ENCODE peak calls at places on chromosome 10, in ten cellular contexts. E is kidney epithelial cell; I is right atrium auricular region; V is AG09309; N is cardiac muscle cell; Y is stomach; H is foreskin fibroblast; D is GM13977; P is activated CD8-positive, alpha-beta T cell treated with anti-CD3 and anti-CD28 coated beads for 36 hours; G is left lung. S is an unnamed sample.

GRCh38 chr10:133474833-133475734 is 21.3 kb downstream of the SCART1 start:
- DNase-seq in P (peak; percentile 54), N (no peak), V (no peak), Y (no peak), G (peak; percentile 18), E (no peak), H (no peak), I (peak; percentile 40), D (peak; percentile 16), S (no peak)

GRCh38 chr10:92690211-92691041 is 671 bp downstream of the HHEX start:
- DNase-seq in P (peak; percentile 80), D (peak; percentile 53), V (no peak), I (no peak), H (peak; percentile 64), E (no peak), Y (peak; percentile 67), G (peak; percentile 97), N (peak; percentile 74), S (no peak)

GRCh38 chr10:32072025-32072787 is 16.0 kb upstream of the KIF5B start:
- DNase-seq in E (no peak), Y (no peak), V (no peak), D (no peak), G (no peak), N (no peak), P (no peak), I (no peak), H (no peak), S (no peak)

GRCh38 chr10:101066890-101067355 is 5.1 kb downstream of the KAZALD1 start:
- DNase-seq in P (no peak), G (no peak), E (no peak), V (no peak), H (no peak), I (no peak), Y (peak; percentile 42), N (no peak), D (no peak), S (no peak)

GRCh38 chr10:102465466-102465865 is 14.1 kb upstream of the C10orf95 start:
- DNase-seq in N (no peak), V (no peak), D (no peak), Y (no peak), P (no peak), G (no peak), I (no peak), H (no peak), E (no peak), S (no peak)

GRCh38 chr10:48470115-48470892 is 134.6 kb downstream of the ARHGAP22 start:
- DNase-seq in V (no peak), H (no peak), I (no peak), Y (peak; percentile 18), N (peak; percentile 52), D (no peak), P (no peak), E (no peak), G (no peak), S (no peak)

GRCh38 chr10:117603726-117604125 is 61.2 kb downstream of the EMX2 start:
- DNase-seq in V (no peak), D (no peak), H (no peak), N (no peak), I (no peak), G (no peak), Y (no peak), P (no peak), E (no peak), S (no peak)

GRCh38 chr10:120432209-120432608 is 24.8 kb upstream of the PLPP4 start:
- DNase-seq in E (no peak), P (no peak), V (no peak), I (no peak), D (no peak), G (no peak), N (no peak), H (no peak), Y (no peak), S (no peak)

GRCh38 chr10:47050618-47051455 is 139.6 kb downstream of the PTPN20 start:
- DNase-seq in Y (peak; percentile 21), H (no peak), D (no peak), P (no peak), E (no peak), I (no peak), V (no peak), G (no peak), N (peak; percentile 29), S (no peak)

GRCh38 chr10:48478980-48479811 is 125.7 kb downstream of the ARHGAP22 start:
- DNase-seq in N (no peak), H (no peak), Y (peak; percentile 18), I (peak; percentile 46), D (no peak), V (no peak), P (no peak), E (no peak), G (no peak), S (no peak)

GRCh38 chr10:8588135-8588534 is 533.6 kb downstream of the GATA3 start:
- DNase-seq in H (no peak), D (no peak), V (no peak), E (no peak), Y (no peak), I (no peak), G (no peak), P (no peak), N (no peak), S (no peak)

GRCh38 chr10:45044290-45044689 is 43.6 kb downstream of the ZNF22 start:
- DNase-seq in G (no peak), I (no peak), D (no peak), Y (no peak), V (no peak), N (no peak), E (no peak), H (no peak), P (no peak), S (no peak)

GRCh38 chr10:66294538-66294937 is 631.3 kb upstream of the LRRTM3 start:
- DNase-seq in Y (no peak), E (no peak), N (no peak), I (no peak), H (no peak), G (no peak), V (no peak), P (no peak), D (no peak), S (no peak)

GRCh38 chr10:78977761-78978305 is 90.9 kb upstream of the ZMIZ1 start:
- DNase-seq in G (peak; percentile 67), E (peak; percentile 70), N (peak; percentile 88), H (peak; percentile 94), D (no peak), V (peak; percentile 85), Y (no peak), P (peak; percentile 25), I (peak; percentile 82), S (no peak)

GRCh38 chr10:7185367-7185690 is 225.5 kb downstream of the SFMBT2 start:
- DNase-seq in H (no peak), E (no peak), Y (no peak), G (no peak), I (no peak), V (no peak), P (no peak), D (no peak), N (no peak), S (no peak)

GRCh38 chr10:97353945-97354344 is 19.4 kb upstream of the FRAT2 start:
- DNase-seq in H (no peak), I (no peak), G (peak; percentile 79), D (no peak), N (no peak), P (no peak), V (no peak), E (no peak), Y (no peak), S (no peak)

DNA sequence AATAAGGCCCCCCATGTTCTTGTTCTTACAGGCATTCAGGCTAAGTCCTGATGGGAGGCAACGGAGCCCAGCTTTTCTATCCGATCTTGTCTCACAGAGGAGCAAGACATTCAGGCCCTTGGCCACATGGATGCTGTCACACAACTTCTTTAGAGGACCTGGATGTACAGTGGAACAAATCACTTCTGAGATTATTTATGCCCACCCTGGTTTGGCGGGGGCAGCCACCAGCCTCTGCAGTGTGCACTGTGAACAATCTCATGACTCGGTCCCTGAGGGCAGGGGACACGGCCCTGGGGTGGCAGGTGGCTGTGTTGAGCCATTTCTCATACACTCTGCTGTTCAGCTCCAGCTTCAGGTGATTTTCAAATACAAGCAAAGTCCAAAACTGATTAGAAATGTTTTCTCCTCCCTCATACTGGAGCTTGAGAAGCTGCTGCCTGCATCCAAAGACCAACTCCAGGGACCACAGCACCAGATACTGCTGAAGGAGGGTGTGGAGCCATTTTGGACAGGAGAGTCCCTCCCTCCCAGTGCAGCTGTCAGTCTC is 441.3 kb downstream of the GRID1 start:
- DNase-seq in H (no peak), I (no peak), Y (no peak), N (no peak), E (no peak), G (no peak), P (no peak), V (no peak), D (no peak), S (no peak)
- TF ChIP-seq CTCF in H (no peak), I (no peak), Y (no peak), N (no peak), E (no peak), G (no peak), P (no peak), V (no peak), D (no peak), S (no peak)

DNA sequence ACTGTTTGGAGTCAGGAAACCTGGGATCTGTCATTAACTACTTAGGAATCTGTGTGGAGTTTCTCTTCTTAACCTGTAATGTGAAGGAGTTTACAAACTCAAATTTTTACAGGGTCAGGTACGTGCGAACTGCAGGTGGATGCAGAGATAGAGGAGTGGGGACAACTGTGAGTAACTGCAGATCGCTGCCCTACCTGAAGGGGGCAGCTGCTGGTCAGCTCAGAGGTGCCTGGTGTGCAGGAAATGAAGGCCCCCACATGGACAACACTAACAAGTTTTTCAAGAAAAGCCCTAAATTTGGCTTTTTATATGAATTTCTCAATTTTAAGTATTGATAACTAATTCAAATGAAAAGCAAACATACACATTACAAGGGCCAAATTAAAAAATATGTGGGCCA is 380.0 kb downstream of the REEP3 start:
- DNase-seq in H (no peak), E (no peak), P (no peak), D (no peak), G (no peak), V (no peak), Y (no peak), N (no peak), I (no peak), S (no peak)
- TF ChIP-seq CTCF in H (no peak), E (no peak), P (peak; percentile 48), D (peak; percentile 54), G (peak; percentile 14), V (peak; percentile 19), Y (no peak), N (peak; percentile 35), I (no peak), S (peak; percentile 30)

GRCh38 chr10:1870491-1870890 is 133.2 kb upstream of the ADARB2 start:
- DNase-seq in I (no peak), V (no peak), G (no peak), H (no peak), Y (no peak), P (no peak), D (no peak), E (no peak), N (no peak), S (no peak)
- TF ChIP-seq CTCF in I (no peak), V (no peak), G (no peak), H (no peak), Y (no peak), P (no peak), D (no peak), E (no peak), N (no peak), S (no peak)

DNA sequence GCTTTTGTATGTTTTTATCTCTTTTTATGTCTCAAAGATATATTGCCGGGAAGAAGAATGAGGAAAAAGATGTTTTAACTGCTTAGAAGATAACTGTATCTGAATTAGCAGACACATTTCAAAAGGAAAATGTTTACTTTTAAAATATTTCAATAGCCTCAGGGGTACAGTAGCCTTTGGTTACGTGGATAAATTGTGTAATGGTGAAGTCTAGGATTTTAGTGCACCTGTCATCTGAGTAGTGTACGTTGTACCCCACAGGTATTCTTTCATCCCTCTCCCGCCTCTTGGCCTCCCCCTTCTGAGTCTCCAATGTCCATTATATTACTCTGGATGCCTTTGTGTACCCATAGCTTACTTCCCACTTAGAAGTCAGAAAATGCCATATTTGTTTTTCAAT is 222.1 kb downstream of the FANK1 start:
- DNase-seq in V (no peak), Y (no peak), G (no peak), D (no peak), I (no peak), E (no peak), P (no peak), N (no peak), H (no peak), S (no peak)
- TF ChIP-seq CTCF in V (no peak), Y (no peak), G (no peak), D (no peak), I (no peak), E (no peak), P (no peak), N (no peak), H (no peak), S (no peak)